ENCODE peak calls at places on chromosomes 12 and 14, in six cellular contexts. D is LNCaP clone FGC, P is A549, S is brain microvascular endothelial cell, W is heart left ventricle, A is astrocyte of the spinal cord. L is an unnamed sample.

GRCh38 chr14:45793081-45793480 is 540.1 kb upstream of the MIS18BP1 start:
- DNase-seq in D (no peak), P (no peak), S (no peak), W (no peak), A (no peak), L (no peak)

GRCh38 chr12:111248981-111249380 is 119.9 kb downstream of the PHETA1 start:
- DNase-seq in D (no peak), P (peak), S (no peak), W (no peak), A (no peak), L (no peak)

GRCh38 chr14:52551696-52552062 is 626 bp downstream of the TXNDC16 start:
- DNase-seq in D (no peak), P (no peak), S (peak), W (no peak), A (peak), L (no peak)

GRCh38 chr14:67420102-67420739 is 8.3 kb upstream of the PLEK2 start:
- DNase-seq in D (no peak), P (no peak), S (no peak), W (no peak), A (no peak), L (no peak)

GRCh38 chr14:38127356-38127755 is 80.3 kb upstream of the SSTR1 start:
- DNase-seq in D (no peak), P (no peak), S (no peak), W (no peak), A (no peak), L (no peak)

GRCh38 chr14:86999076-86999475 is 993.9 kb downstream of the GALC start:
- DNase-seq in D (no peak), P (no peak), S (no peak), W (no peak), A (no peak), L (peak)

GRCh38 chr14:23930742-23931141 is 22.8 kb upstream of the DHRS4 start:
- DNase-seq in D (no peak), P (no peak), S (peak), W (no peak), A (no peak), L (peak)

GRCh38 chr12:95114766-95115450 is 41.5 kb upstream of the NR2C1 start:
- DNase-seq in D (no peak), P (no peak), S (peak), W (no peak), A (no peak), L (no peak)

GRCh38 chr12:1488908-1489381 is 105.4 kb downstream of the FBXL14 start:
- DNase-seq in D (no peak), P (no peak), S (no peak), W (no peak), A (no peak), L (no peak)

GRCh38 chr12:122753213-122753571 is 568 bp downstream of the DENR start:
- DNase-seq in D (no peak), P (no peak), S (no peak), W (no peak), A (no peak), L (no peak)

GRCh38 chr12:84969226-84969625 is 56.6 kb upstream of the SLC6A15 start:
- DNase-seq in D (no peak), P (no peak), S (no peak), W (no peak), A (no peak), L (no peak)
- H3K4me3 ChIP-seq in D (no peak), P (no peak), S (no peak), W (no peak), A (no peak), L (no peak)

GRCh38 chr14:59588136-59588535 is 11.5 kb upstream of the CCDC175 start:
- DNase-seq in D (no peak), P (no peak), S (no peak), W (no peak), A (no peak), L (no peak)

GRCh38 chr14:59585891-59586554 is 9.4 kb upstream of the CCDC175 start:
- DNase-seq in D (no peak), P (no peak), S (peak), W (no peak), A (peak), L (peak)

GRCh38 chr14:59582161-59582560 is 5.5 kb upstream of the CCDC175 start:
- DNase-seq in D (no peak), P (no peak), S (no peak), W (no peak), A (peak), L (no peak)

GRCh38 chr14:59582845-59583509 is 6.4 kb upstream of the CCDC175 start:
- DNase-seq in D (no peak), P (no peak), S (no peak), W (no peak), A (no peak), L (no peak)

GRCh38 chr14:59583755-59584154 is 7.1 kb upstream of the CCDC175 start:
- DNase-seq in D (no peak), P (no peak), S (peak), W (no peak), A (peak), L (peak)
- TF ChIP-seq CTCF in D (peak), P (no peak), S (peak), W (no peak), A (peak), L (peak)

GRCh38 chr12:113030875-113031525 is 25.5 kb upstream of the DTX1 start:
- DNase-seq in D (peak), P (peak), S (peak), W (no peak), A (peak), L (peak)
- H3K4me3 ChIP-seq in D (no peak), P (no peak), S (no peak), W (no peak), A (no peak), L (no peak)

DNA sequence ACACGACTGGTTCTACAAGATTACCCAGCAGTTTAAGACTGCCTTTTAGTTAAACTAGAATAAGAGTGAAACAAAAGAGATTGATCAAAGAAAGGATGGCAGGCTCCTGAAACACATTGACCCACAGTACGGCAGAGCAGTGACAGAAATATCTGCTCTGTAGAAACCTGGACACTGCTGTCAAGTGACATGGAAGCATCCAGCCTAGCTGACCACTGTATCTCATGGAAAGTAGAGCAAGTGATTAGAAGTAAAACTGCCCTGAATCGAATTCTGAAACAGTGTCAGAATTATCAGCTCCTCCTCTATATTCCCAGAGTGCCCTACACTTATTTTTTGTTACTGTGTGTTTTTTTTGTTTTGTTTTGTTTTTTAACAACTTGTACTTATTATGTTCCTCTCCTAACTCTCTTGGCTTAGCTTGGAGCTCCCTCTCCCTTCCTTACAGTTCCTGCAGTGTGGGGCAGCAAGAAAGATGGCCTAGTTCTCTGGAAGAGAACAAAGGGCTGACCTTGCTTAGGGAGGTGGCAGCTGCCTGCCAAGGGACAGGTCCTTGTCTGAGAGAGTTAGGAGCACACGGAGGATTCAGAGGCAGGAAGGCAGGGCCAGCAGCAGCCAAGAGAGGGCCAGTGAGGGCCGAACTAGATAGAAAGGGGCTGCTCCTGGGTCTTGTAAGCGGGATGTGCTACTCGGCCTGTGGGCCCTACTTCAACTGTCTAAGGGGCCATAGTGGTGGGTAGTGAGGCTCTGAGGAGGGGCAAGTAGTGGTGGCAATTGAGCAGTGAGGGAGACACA is 97.2 kb downstream of the PTPRR start:
- DNase-seq in D (no peak), P (no peak), S (no peak), W (no peak), A (no peak), L (no peak)
- TF ChIP-seq CTCF in D (peak), P (no peak), S (no peak), W (no peak), A (no peak), L (no peak)

L was measured in AG09309.